ENCODE peak calls at places on chromosomes 1 and 21, in seven cellular contexts. F, M, Z, R, T, I and S are unnamed samples.

GRCh38 chr1:54010415-54011117 is 7.4 kb downstream of the LDLRAD1 start:
- DNase-seq in F (no peak), M (no peak), Z (no peak), R (no peak), T (no peak), I (no peak), S (no peak)

GRCh38 chr1:57378564-57378963 is 45.3 kb downstream of the DAB1 start:
- DNase-seq in F (no peak), M (no peak), Z (no peak), R (no peak), T (no peak), I (no peak), S (no peak)

GRCh38 chr1:170369417-170369816 is 162.5 kb upstream of the GORAB start:
- DNase-seq in F (no peak), M (no peak), Z (no peak), R (no peak), T (no peak), I (no peak), S (no peak)

GRCh38 chr1:65514083-65514482 is 93.6 kb downstream of the LEPR start:
- DNase-seq in F (no peak), M (no peak), Z (peak), R (no peak), T (no peak), I (peak), S (no peak)

GRCh38 chr1:208165659-208166058 is 78.5 kb downstream of the PLXNA2 start:
- DNase-seq in F (no peak), M (no peak), Z (peak), R (no peak), T (no peak), I (no peak), S (no peak)

GRCh38 chr1:180542530-180543171 is 16.1 kb upstream of the OVAAL start:
- DNase-seq in F (no peak), M (peak), Z (peak), R (no peak), T (no peak), I (no peak), S (no peak)

GRCh38 chr1:157099633-157100009 is at the start of gene ETV3L:
- DNase-seq in F (no peak), M (no peak), Z (no peak), R (no peak), T (no peak), I (no peak), S (no peak)

GRCh38 chr1:66271904-66272254 is 262.1 kb upstream of the SGIP1 start:
- DNase-seq in F (no peak), M (no peak), Z (peak), R (no peak), T (no peak), I (no peak), S (no peak)

GRCh38 chr1:27357281-27358037 is 9.3 kb downstream of the MAP3K6 start:
- DNase-seq in F (peak), M (peak), Z (peak), R (peak), T (peak), I (peak), S (peak)

GRCh38 chr1:29875557-29876028 is 639.3 kb downstream of the PTPRU start:
- DNase-seq in F (no peak), M (peak), Z (no peak), R (no peak), T (no peak), I (no peak), S (no peak)

GRCh38 chr21:44295646-44296045 is 4.2 kb upstream of the PFKL start:
- DNase-seq in F (no peak), M (no peak), Z (no peak), R (no peak), T (no peak), I (no peak), S (no peak)

GRCh38 chr1:172345077-172345476 is 75.4 kb upstream of the C1orf105 start:
- DNase-seq in F (no peak), M (no peak), Z (no peak), R (no peak), T (no peak), I (no peak), S (no peak)

GRCh38 chr1:30661311-30661710 is 62.1 kb downstream of the MATN1 start:
- DNase-seq in F (no peak), M (no peak), Z (no peak), R (no peak), T (no peak), I (no peak), S (no peak)

GRCh38 chr1:162695687-162696086 is 63.4 kb downstream of the DDR2 start:
- DNase-seq in F (peak), M (no peak), Z (no peak), R (no peak), T (no peak), I (no peak), S (no peak)

GRCh38 chr21:14550200-14550599 is 4.1 kb upstream of the SAMSN1 start:
- DNase-seq in F (no peak), M (peak), Z (no peak), R (no peak), T (no peak), I (peak), S (no peak)

GRCh38 chr1:222037720-222038119 is 295.8 kb upstream of the DUSP10 start:
- DNase-seq in F (no peak), M (peak), Z (no peak), R (no peak), T (no peak), I (no peak), S (no peak)

DNA sequence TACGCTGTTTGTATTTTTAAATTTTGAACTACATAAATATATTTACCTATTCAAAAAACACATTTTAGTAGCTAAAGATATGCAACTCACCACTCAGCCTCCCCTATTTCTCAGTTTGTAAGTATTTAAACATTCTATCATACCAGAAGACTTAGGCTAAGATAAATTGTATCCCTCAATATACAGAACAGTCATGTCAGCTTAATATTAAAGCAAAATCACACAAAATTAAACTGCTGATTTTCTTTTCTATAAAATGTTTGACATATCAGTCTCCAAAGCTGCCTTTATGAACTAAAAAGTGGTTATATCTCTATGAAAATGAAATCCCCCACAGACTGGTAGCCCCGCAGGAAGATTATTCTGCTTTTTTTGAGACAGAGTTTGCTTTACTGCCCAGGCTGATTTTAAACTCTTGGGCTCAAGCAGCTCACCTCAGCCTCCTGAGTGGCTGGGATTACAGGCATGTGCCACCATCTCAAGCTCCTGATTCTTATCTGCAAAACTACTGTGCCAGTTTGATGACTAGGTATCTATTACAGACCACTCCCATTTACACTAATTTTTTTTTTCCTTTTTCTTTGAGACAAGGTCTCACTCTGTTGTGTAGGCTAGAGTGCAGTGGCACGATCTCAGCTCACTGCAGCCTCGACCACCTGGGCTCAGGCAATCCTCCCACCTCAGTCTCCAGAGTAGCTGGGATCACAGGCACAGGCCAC is 37.6 kb downstream of the NRDC start:
- DNase-seq in F (no peak), M (no peak), Z (no peak), R (no peak), T (no peak), I (no peak), S (no peak)
- H3K4ac ChIP-seq in F (no peak), M (no peak), Z (no peak), R (no peak), T (no peak), I (no peak), S (no peak)

GRCh38 chr1:103218369-103218768 is 110.0 kb upstream of the COL11A1 start:
- DNase-seq in F (no peak), M (no peak), Z (no peak), R (no peak), T (no peak), I (no peak), S (no peak)
- H3K4ac ChIP-seq in F (no peak), M (no peak), Z (no peak), R (no peak), T (no peak), I (no peak), S (no peak)

DNA sequence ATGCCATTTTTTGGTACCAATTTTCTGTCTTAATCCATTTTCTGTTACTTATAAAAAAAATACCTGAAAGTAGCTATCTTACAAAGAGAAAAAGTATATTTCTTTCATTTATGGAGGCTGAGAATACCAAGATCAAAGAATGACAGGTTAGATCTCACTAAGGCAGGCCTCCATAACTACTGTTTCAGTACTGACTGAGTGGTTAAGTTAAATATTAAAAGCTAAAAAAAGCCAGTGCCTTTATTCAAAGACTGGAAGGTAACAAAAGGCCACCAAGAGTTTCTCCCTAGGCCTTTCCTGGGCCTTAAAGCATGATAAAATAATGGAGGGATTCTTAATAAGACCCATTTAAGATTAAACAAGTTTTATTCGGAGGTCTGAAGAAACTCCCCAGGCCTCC is 687.7 kb upstream of the ADGRL4 start:
- DNase-seq in F (no peak), M (no peak), Z (no peak), R (no peak), T (no peak), I (no peak), S (no peak)
- H3K4ac ChIP-seq in F (no peak), M (no peak), Z (no peak), R (no peak), T (no peak), I (no peak), S (no peak)

GRCh38 chr1:89866568-89866967 is 45.7 kb downstream of the LRRC8D start:
- DNase-seq in F (no peak), M (peak), Z (no peak), R (no peak), T (no peak), I (no peak), S (no peak)
- H3K4ac ChIP-seq in F (no peak), M (no peak), Z (peak), R (no peak), T (no peak), I (no peak), S (no peak)

GRCh38 chr1:101260531-101260930 is 23.7 kb downstream of the S1PR1 start:
- DNase-seq in F (no peak), M (no peak), Z (peak), R (no peak), T (no peak), I (no peak), S (no peak)

GRCh38 chr1:101264699-101265098 is 27.9 kb downstream of the S1PR1 start:
- DNase-seq in F (no peak), M (no peak), Z (no peak), R (no peak), T (no peak), I (no peak), S (no peak)

GRCh38 chr1:101262060-101262459 is 25.2 kb downstream of the S1PR1 start:
- DNase-seq in F (no peak), M (no peak), Z (no peak), R (no peak), T (no peak), I (peak), S (no peak)

GRCh38 chr1:101261629-101262028 is 24.8 kb downstream of the S1PR1 start:
- DNase-seq in F (no peak), M (no peak), Z (no peak), R (no peak), T (no peak), I (no peak), S (no peak)

DNA sequence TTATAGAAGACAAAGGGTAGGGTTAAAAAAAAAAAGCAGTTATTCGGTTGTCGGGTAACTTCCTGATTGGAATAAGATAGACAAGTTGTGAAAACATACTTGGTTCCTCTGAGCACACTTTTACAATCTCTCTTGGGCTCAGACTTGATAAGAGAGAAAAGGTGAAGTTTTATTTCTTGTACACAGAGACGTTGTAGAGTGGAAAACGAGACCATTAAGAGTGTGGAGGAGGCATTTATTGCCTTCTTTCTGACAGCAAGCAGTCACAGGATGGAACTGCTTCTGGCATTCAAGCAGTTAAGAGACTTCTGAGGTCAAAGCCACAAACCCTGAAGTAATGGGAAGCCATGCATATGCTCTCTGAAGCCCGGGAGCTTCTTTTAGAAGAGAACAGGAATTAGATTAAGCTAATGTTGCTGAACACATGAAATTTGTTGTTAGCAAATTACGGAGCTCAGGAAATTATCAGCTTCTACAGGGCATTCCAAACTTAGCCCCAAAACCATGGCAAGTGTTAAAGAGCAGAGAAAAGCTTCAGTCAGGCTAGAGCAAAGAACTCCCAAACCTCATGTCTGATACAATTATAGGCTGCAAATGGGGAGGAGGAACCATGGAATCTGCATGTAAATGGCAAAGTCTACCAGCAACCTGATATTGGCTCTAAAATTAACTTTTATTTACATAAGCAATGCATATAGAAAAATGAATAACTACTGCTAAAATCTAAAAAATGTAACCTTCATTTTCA is 26.0 kb downstream of the S1PR1 start:
- DNase-seq in F (no peak), M (peak), Z (no peak), R (no peak), T (no peak), I (no peak), S (peak)
- H3K4ac ChIP-seq in F (no peak), M (no peak), Z (no peak), R (no peak), T (no peak), I (no peak), S (no peak)

DNA sequence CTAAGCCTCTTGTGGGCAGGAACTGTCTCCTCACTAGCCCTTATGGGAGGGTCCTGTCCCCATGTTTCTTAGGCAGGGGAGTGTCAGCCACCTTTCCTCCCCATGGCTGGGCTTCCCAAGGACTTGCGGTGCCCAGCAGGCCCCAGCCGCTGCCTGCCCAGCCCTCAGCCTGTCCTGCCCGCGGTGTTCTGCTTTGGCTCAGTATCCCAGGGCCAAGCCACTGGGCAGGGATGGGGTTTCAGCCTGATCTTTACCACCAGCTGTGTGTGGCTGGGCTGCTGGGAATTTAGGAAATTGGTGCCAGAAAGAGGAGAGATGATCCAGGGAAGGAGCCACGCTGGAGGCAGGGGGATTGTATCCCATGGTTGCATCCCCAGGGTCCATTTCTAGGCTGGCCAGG is 6.9 kb upstream of the IGFN1 start:
- DNase-seq in F (no peak), M (no peak), Z (no peak), R (no peak), T (no peak), I (no peak), S (no peak)
- H3K4ac ChIP-seq in F (no peak), M (no peak), Z (no peak), R (no peak), T (no peak), I (no peak), S (no peak)

DNA sequence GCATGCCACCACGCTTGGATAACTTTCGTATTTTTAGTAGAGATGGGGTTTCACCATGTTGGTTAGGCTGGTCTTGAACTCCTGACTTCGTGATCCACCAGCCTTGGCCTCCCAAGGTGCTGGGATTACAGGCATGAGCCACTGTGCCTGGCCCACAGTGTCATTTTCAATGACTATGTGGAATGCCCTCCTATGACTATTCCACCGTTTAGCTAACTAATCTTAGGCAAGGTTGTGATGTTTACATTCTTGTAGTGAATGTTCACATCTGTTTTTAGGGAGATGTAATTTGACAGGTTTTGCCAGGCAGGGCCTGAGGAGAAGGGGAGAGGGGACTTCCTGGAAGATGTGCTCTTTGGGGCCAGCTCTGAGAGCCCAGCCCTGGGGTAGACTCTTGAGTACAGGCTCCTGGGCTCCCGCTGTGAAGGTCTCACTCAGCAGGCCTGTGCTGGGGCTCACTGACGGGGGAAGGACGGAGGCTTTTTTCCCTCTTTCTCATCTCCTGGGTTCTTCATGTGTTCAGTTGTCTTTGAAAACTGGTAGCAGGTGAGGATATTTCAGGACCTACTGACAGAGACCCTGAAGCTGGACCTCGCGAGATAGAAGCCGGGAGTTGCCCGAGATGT is 13.2 kb downstream of the COQ8A start:
- DNase-seq in F (no peak), M (no peak), Z (peak), R (no peak), T (no peak), I (no peak), S (peak)
- H3K4ac ChIP-seq in F (no peak), M (no peak), Z (no peak), R (no peak), T (no peak), I (no peak), S (no peak)